ENCODE peak calls at places on chromosomes 12 and 14, in five cellular contexts. H is sigmoid colon, M is ovary, N is adrenal gland, U is GM23338. A is an unnamed sample.

GRCh38 chr14:100528962-100529560 is 58.2 kb downstream of the BEGAIN start:
- DNase-seq in H (peak; percentile 42), M (no peak), N (peak; percentile 30), U (no peak), A (peak; percentile 67)

GRCh38 chr12:121697093-121697698 is 15.4 kb upstream of the TMEM120B start:
- DNase-seq in H (no peak), M (no peak), N (no peak), U (peak; percentile 78), A (no peak)

GRCh38 chr12:123163227-123163626 is 12.3 kb upstream of the PITPNM2 start:
- DNase-seq in H (no peak), M (no peak), N (no peak), U (no peak), A (no peak)

GRCh38 chr12:2833810-2834209 is 1.0 kb downstream of the NRIP2 start:
- DNase-seq in H (no peak), M (no peak), N (no peak), U (no peak), A (no peak)

GRCh38 chr12:103742349-103742784 is 98.7 kb downstream of the NT5DC3 start:
- DNase-seq in H (no peak), M (no peak), N (peak; percentile 62), U (peak; percentile 3), A (no peak)

GRCh38 chr14:68042591-68043210 is 223.1 kb downstream of the RAD51B start:
- DNase-seq in H (no peak), M (no peak), N (no peak), U (no peak), A (no peak)

GRCh38 chr14:99273724-99274345 is 1.8 kb upstream of the BCL11B start:
- DNase-seq in H (no peak), M (no peak), N (peak; percentile 18), U (peak; percentile 42), A (no peak)

GRCh38 chr12:102549691-102550090 is 69.3 kb upstream of the IGF1 start:
- DNase-seq in H (no peak), M (no peak), N (no peak), U (peak; percentile 18), A (no peak)

GRCh38 chr12:131636266-131636665 is 74.6 kb upstream of the SFSWAP start:
- DNase-seq in H (no peak), M (no peak), N (peak; percentile 20), U (no peak), A (no peak)

GRCh38 chr12:94184995-94185711 is 36.8 kb downstream of the PLXNC1 start:
- DNase-seq in H (no peak), M (no peak), N (no peak), U (no peak), A (no peak)

GRCh38 chr12:83042441-83043215 is 355.9 kb downstream of the TMTC2 start:
- DNase-seq in H (peak; percentile 59), M (no peak), N (peak; percentile 59), U (peak; percentile 18), A (no peak)

GRCh38 chr14:70907172-70907995 is at the start of gene PCNX1:
- DNase-seq in H (peak; percentile 94), M (peak; percentile 94), N (peak; percentile 91), U (peak; percentile 95), A (peak; percentile 92)

GRCh38 chr12:75334384-75335030 is at the start of gene GLIPR1L1:
- DNase-seq in H (peak; percentile 93), M (peak; percentile 78), N (peak; percentile 97), U (peak; percentile 97), A (peak; percentile 45)

GRCh38 chr12:113537041-113537750 is 65.5 kb upstream of the LHX5 start:
- DNase-seq in H (no peak), M (no peak), N (no peak), U (no peak), A (no peak)

GRCh38 chr14:72024043-72024407 is 91.8 kb downstream of the RGS6 start:
- DNase-seq in H (no peak), M (no peak), N (peak; percentile 59), U (peak; percentile 83), A (no peak)

GRCh38 chr12:75913502-75914110 is 118.0 kb downstream of the PHLDA1 start:
- DNase-seq in H (no peak), M (no peak), N (no peak), U (no peak), A (no peak)

GRCh38 chr12:94046626-94047410 is 101.6 kb upstream of the PLXNC1 start:
- DNase-seq in H (no peak), M (no peak), N (no peak), U (no peak), A (no peak)

GRCh38 chr12:26631846-26632245 is 201.1 kb downstream of the ITPR2 start:
- DNase-seq in H (no peak), M (no peak), N (no peak), U (no peak), A (no peak)

GRCh38 chr12:26298785-26299621 is 103.6 kb downstream of the SSPN start:
- DNase-seq in H (peak; percentile 53), M (no peak), N (no peak), U (peak; percentile 8), A (no peak)

GRCh38 chr14:61891251-61891650 is 129.0 kb downstream of the SNAPC1 start:
- DNase-seq in H (no peak), M (no peak), N (no peak), U (peak; percentile 15), A (no peak)

GRCh38 chr12:62471734-62472133 is 5.1 kb downstream of the MON2 start:
- DNase-seq in H (no peak), M (no peak), N (no peak), U (no peak), A (no peak)

GRCh38 chr12:124632510-124632909 is 65.1 kb upstream of the NCOR2 start:
- DNase-seq in H (no peak), M (no peak), N (no peak), U (no peak), A (no peak)

GRCh38 chr14:59325906-59326305 is 137.4 kb downstream of the DAAM1 start:
- DNase-seq in H (no peak), M (no peak), N (no peak), U (no peak), A (no peak)

GRCh38 chr14:22848391-22849164 is 12.2 kb downstream of the MMP14 start:
- DNase-seq in H (peak; percentile 95), M (peak; percentile 90), N (no peak), U (peak; percentile 48), A (peak; percentile 78)

GRCh38 chr12:119613319-119613936 is 19.9 kb downstream of the TMEM233 start:
- DNase-seq in H (no peak), M (no peak), N (no peak), U (no peak), A (no peak)

GRCh38 chr12:91507754-91508153 is 325.1 kb upstream of the DCN start:
- DNase-seq in H (no peak), M (no peak), N (no peak), U (no peak), A (no peak)

GRCh38 chr14:66233571-66233970 is 252.6 kb upstream of the CCDC196 start:
- DNase-seq in H (no peak), M (no peak), N (peak; percentile 60), U (no peak), A (no peak)

GRCh38 chr14:35861204-35861868 is 35.2 kb downstream of the BRMS1L start:
- DNase-seq in H (no peak), M (no peak), N (no peak), U (no peak), A (no peak)

GRCh38 chr14:89466460-89466859 is 49.4 kb upstream of the FOXN3 start:
- DNase-seq in H (no peak), M (peak; percentile 31), N (no peak), U (no peak), A (no peak)

GRCh38 chr14:106564058-106564643 is 1037.8 kb downstream of the TMEM121 start:
- DNase-seq in H (no peak), M (no peak), N (no peak), U (peak; percentile 21), A (no peak)

GRCh38 chr14:101114726-101115481 is 211.4 kb upstream of the RTL1 start:
- DNase-seq in H (peak; percentile 44), M (no peak), N (peak; percentile 29), U (no peak), A (no peak)

GRCh38 chr14:86153480-86153879 is 623.5 kb downstream of the FLRT2 start:
- DNase-seq in H (no peak), M (no peak), N (no peak), U (peak; percentile 52), A (no peak)

GRCh38 chr12:29113101-29113500 is 36.0 kb upstream of the FAR2 start:
- DNase-seq in H (no peak), M (no peak), N (no peak), U (no peak), A (no peak)

GRCh38 chr14:92917041-92917940 is 5.7 kb upstream of the CHGA start:
- DNase-seq in H (no peak), M (no peak), N (peak; percentile 86), U (no peak), A (no peak)

GRCh38 chr12:43764528-43764927 is 5.8 kb downstream of the IRAK4 start:
- DNase-seq in H (no peak), M (no peak), N (no peak), U (peak; percentile 51), A (no peak)

GRCh38 chr12:29207120-29207519 is 58.0 kb downstream of the FAR2 start:
- DNase-seq in H (no peak), M (no peak), N (no peak), U (peak; percentile 37), A (no peak)

GRCh38 chr12:91990525-91990924 is 155.1 kb downstream of the BTG1 start:
- DNase-seq in H (no peak), M (no peak), N (no peak), U (no peak), A (no peak)

GRCh38 chr12:70695361-70696023 is 58.3 kb upstream of the PTPRB start:
- DNase-seq in H (no peak), M (no peak), N (no peak), U (no peak), A (no peak)

GRCh38 chr12:53325539-53326061 is 4.2 kb upstream of the AAAS start:
- DNase-seq in H (peak; percentile 73), M (peak; percentile 64), N (peak; percentile 61), U (peak; percentile 53), A (no peak)
- TF ChIP-seq CTCF in H (peak; percentile 15), M (peak; percentile 26), N (no peak), U (no peak), A (no peak)

GRCh38 chr12:111446631-111447570 is 41.2 kb downstream of the SH2B3 start:
- DNase-seq in H (peak; percentile 64), M (no peak), N (peak; percentile 54), U (no peak), A (no peak)
- H3K36me3 ChIP-seq in H (peaks cover 6% of the 10 kb centered on the region), M (no peaks in the 10 kb centered on the region), N (peaks cover 59% of the 10 kb centered on the region), U (peaks cover 23% of the 10 kb centered on the region), A (peaks cover 49% of the 10 kb centered on the region)

GRCh38 chr12:109671482-109671881 is 42.1 kb upstream of the FAM222A start:
- DNase-seq in H (no peak), M (no peak), N (no peak), U (no peak), A (no peak)
- H3K27ac ChIP-seq in H (no peak overlapping the region), M (no peak overlapping the region), N (no peak overlapping the region), U (no peak overlapping the region), A (no peak overlapping the region)

GRCh38 chr14:69879175-69880047 is at the start of gene SMOC1:
- DNase-seq in H (no peak), M (peak; percentile 39), N (peak; percentile 92), U (peak; percentile 92), A (no peak)

GRCh38 chr14:69876221-69876847 is 2.9 kb upstream of the SMOC1 start:
- DNase-seq in H (no peak), M (no peak), N (no peak), U (no peak), A (no peak)

GRCh38 chr14:69878251-69878650 is 965 bp upstream of the SMOC1 start:
- DNase-seq in H (no peak), M (no peak), N (no peak), U (no peak), A (no peak)

GRCh38 chr14:69876848-69877306 is 2.3 kb upstream of the SMOC1 start:
- DNase-seq in H (no peak), M (no peak), N (peak; percentile 69), U (no peak), A (no peak)

GRCh38 chr14:69877492-69877891 is 1.7 kb upstream of the SMOC1 start:
- DNase-seq in H (no peak), M (no peak), N (no peak), U (peak; percentile 64), A (no peak)
- TF ChIP-seq CTCF in H (no peak), M (no peak), N (peak; percentile 33), U (peak; percentile 79), A (peak; percentile 45)